ENCODE peak calls at places on chromosomes 2 and 18, in eight cellular contexts. X is fibroblast of lung, F is transverse colon, D is endodermal cell, L is PC-9, C is aorta, Y is IMR-90, E is body of pancreas. S is an unnamed sample.
A peak's percentile ranks its signal among the peaks of the same experiment; 100 is the strongest.

GRCh38 chr2:120658285-120659158 is 77.1 kb upstream of the GLI2 start:
- DNase-seq in C (no peak), D (peak; percentile 17), E (no peak), F (no peak), X (no peak), Y (no peak), L (no peak), S (no peak)

GRCh38 chr2:99607454-99607853 is 117.6 kb upstream of the REV1 start:
- DNase-seq in F (no peak), C (no peak), X (no peak), L (no peak), Y (no peak), E (no peak), D (no peak), S (no peak)

GRCh38 chr2:136116111-136116812 is 1.7 kb downstream of the CXCR4 start:
- DNase-seq in X (no peak), D (peak; percentile 74), L (no peak), C (peak; percentile 87), Y (no peak), F (peak; percentile 60), E (no peak), S (peak; percentile 25)

GRCh38 chr2:113390133-113390849 is 47.2 kb upstream of the ZNG1B start:
- DNase-seq in L (peak; percentile 63), E (peak; percentile 57), X (peak; percentile 65), D (peak; percentile 88), F (peak; percentile 52), C (no peak), Y (peak; percentile 79), S (peak; percentile 58)

GRCh38 chr2:152222975-152223638 is 47.5 kb upstream of the STAM2 start:
- DNase-seq in F (peak; percentile 46), D (no peak), L (no peak), C (peak; percentile 72), X (peak; percentile 92), E (peak; percentile 24), Y (peak; percentile 88), S (peak; percentile 61)

GRCh38 chr18:33802955-33803354 is 224.9 kb downstream of the ASXL3 start:
- DNase-seq in E (peak; percentile 76), F (peak; percentile 72), X (no peak), C (no peak), L (no peak), D (no peak), Y (no peak), S (peak; percentile 65)

GRCh38 chr2:11512431-11512830 is 21.4 kb upstream of the GREB1 start:
- DNase-seq in F (no peak), Y (no peak), L (no peak), C (no peak), X (no peak), D (no peak), E (no peak), S (no peak)

GRCh38 chr2:136310797-136311558 is 193.0 kb upstream of the CXCR4 start:
- DNase-seq in L (no peak), C (no peak), D (no peak), X (no peak), F (no peak), Y (no peak), E (no peak), S (no peak)

GRCh38 chr2:117523267-117523666 is 291.2 kb upstream of the DDX18 start:
- DNase-seq in F (peak; percentile 93), Y (no peak), D (no peak), E (peak; percentile 90), L (peak; percentile 36), C (no peak), X (no peak), S (peak; percentile 89)

GRCh38 chr2:180240774-180241173 is 233.7 kb upstream of the CWC22 start:
- DNase-seq in L (peak; percentile 52), E (no peak), Y (peak; percentile 22), F (no peak), X (peak; percentile 12), C (no peak), D (no peak), S (no peak)

GRCh38 chr2:64214281-64215115 is 70.3 kb upstream of the PELI1 start:
- DNase-seq in F (peak; percentile 40), C (no peak), L (peak; percentile 62), E (no peak), X (peak; percentile 68), D (no peak), Y (no peak), S (no peak)

GRCh38 chr2:201070966-201071304 is 536 bp downstream of the HYCC2 start:
- DNase-seq in L (no peak), F (no peak), C (no peak), X (peak; percentile 10), Y (no peak), D (no peak), E (no peak), S (no peak)

GRCh38 chr18:2656237-2657042 is 914 bp downstream of the SMCHD1 start:
- DNase-seq in Y (peak; percentile 31), F (peak; percentile 65), X (peak; percentile 53), E (peak; percentile 56), L (no peak), C (peak; percentile 77), D (peak; percentile 70), S (peak; percentile 56)

GRCh38 chr2:23940976-23941605 is 828 bp downstream of the UBXN2A start:
- DNase-seq in L (peak; percentile 38), Y (peak; percentile 45), C (no peak), D (no peak), X (peak; percentile 53), F (no peak), E (no peak), S (no peak)

GRCh38 chr2:54572636-54573531 is 116.8 kb downstream of the SPTBN1 start:
- DNase-seq in X (peak; percentile 93), Y (peak; percentile 91), F (no peak), E (no peak), C (no peak), D (peak; percentile 51), L (peak; percentile 61), S (no peak)

GRCh38 chr2:221529177-221529942 is 42.7 kb downstream of the EPHA4 start:
- DNase-seq in Y (no peak), E (no peak), X (no peak), L (no peak), C (no peak), F (peak; percentile 38), D (no peak), S (no peak)

GRCh38 chr2:239498981-239499633 is 98.3 kb upstream of the HDAC4 start:
- DNase-seq in F (peak; percentile 34), L (no peak), D (no peak), E (peak; percentile 25), X (peak; percentile 60), C (peak; percentile 81), Y (no peak), S (peak; percentile 54)

GRCh38 chr2:38440655-38441054 is 63.6 kb upstream of the ATL2 start:
- DNase-seq in X (no peak), D (peak; percentile 80), C (no peak), E (no peak), Y (no peak), F (no peak), L (no peak), S (peak; percentile 61)

GRCh38 chr2:240601061-240601830 is 14.7 kb downstream of the CAPN10 start:
- DNase-seq in C (peak; percentile 41), E (no peak), Y (no peak), D (no peak), F (peak; percentile 6), X (no peak), L (no peak), S (no peak)

GRCh38 chr18:12637393-12637792 is 20.5 kb downstream of the SPIRE1 start:
- DNase-seq in X (peak; percentile 10), Y (peak; percentile 49), L (no peak), E (no peak), D (no peak), F (no peak), C (no peak), S (no peak)

GRCh38 chr18:50686409-50686808 is 126.5 kb downstream of the MAPK4 start:
- DNase-seq in X (no peak), L (no peak), D (no peak), C (no peak), E (no peak), F (no peak), Y (no peak), S (no peak)

DNA sequence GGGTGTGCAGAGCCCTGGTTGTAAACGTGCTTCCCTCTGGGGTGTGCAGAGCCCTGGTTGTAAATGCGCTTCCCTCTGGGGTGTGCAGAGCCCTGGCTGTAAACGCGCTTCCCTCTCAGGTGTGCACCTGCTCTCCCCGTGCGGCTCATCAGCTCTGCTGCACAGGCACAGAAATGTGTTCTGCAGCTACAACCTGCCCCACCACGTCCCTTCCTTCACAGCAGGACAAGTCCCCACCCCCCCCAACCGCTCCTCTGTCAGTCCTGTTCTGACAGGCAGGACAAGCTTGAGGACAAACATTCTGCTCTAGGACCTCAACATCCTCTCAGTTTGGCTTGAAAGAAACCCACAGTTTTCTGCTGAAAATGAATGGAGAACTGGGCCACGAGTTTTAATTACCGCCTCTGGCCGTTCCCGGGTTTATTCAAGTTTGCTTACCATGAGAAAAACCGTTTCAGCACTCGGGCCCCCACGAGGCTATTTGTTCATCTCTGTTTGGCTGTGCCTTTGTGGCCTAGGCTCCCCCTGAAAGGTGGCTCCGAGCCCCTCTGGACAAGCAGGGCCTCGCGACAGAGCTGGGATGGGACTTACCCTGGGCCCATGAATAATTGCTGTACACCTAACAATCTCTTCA is 81.0 kb upstream of the ASB18 start:
- DNase-seq in X (no peak), E (no peak), D (no peak), Y (no peak), F (no peak), C (no peak), L (no peak), S (no peak)
- H3K27ac ChIP-seq in X (no peak overlapping the region), E (no peak overlapping the region), D (no peak overlapping the region), Y (no peak overlapping the region), F (no peak overlapping the region), C (no peak overlapping the region), L (no peak overlapping the region), S (no peak overlapping the region)

GRCh38 chr2:232419245-232420072 is 12.8 kb downstream of the ALPG start:
- DNase-seq in L (no peak), Y (no peak), C (no peak), E (no peak), X (no peak), F (no peak), D (peak; percentile 83), S (peak; percentile 23)
- H3K4me3 ChIP-seq in L (peak overlapping the region; percentile 58), Y (no peak overlapping the region), C (no peak overlapping the region), E (no peak overlapping the region), X (no peak overlapping the region), F (peak overlapping the region; percentile 13), D (peak overlapping the region; percentile 70), S (no peak overlapping the region)

GRCh38 chr2:219452361-219453317 is 18.0 kb downstream of the SPEG start:
- DNase-seq in D (peak; percentile 79), X (peak; percentile 99), C (peak; percentile 92), L (peak; percentile 85), Y (peak; percentile 95), F (peak; percentile 39), E (no peak), S (no peak)
- H3K27ac ChIP-seq in D (no peak overlapping the region), X (peak overlapping the region; percentile 60), C (peak overlapping the region; percentile 89), L (peak overlapping the region; percentile 94), Y (peak overlapping the region; percentile 96), F (peak overlapping the region; percentile 85), E (no peak overlapping the region), S (no peak overlapping the region)

DNA sequence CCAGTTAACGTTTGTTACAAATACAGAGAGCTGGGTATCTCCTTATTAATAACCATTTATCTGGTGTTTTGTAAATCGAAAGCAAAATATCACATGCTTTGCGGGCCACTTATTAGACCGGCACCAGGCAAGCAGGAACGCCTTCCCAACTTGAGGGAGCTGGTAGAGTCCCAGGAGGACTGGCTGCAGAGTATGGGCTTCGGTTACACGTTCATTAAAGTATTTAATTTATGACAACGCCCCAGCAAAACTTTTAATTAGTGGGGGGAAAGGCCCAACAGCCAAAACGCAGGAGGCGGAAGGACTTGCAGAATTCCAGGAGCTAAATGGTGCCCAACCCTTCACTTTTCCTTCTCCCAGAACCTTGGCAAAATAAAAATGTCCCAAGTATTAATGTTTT is 3.7 kb downstream of the SMAD7 start:
- DNase-seq in E (no peak), F (no peak), D (no peak), L (no peak), X (no peak), Y (no peak), C (no peak), S (peak; percentile 46)
- H3K4me3 ChIP-seq in E (no peak overlapping the region), F (peak overlapping the region; percentile 92), D (peak overlapping the region; percentile 99), L (peak overlapping the region; percentile 75), X (peak overlapping the region; percentile 90), Y (peak overlapping the region; percentile 99), C (peak overlapping the region; percentile 65), S (peak overlapping the region; percentile 73)